ENCODE peak calls at places on chromosomes 6 and 20, in eight cellular contexts. One of them, this sample, is unnamed.

GRCh38 chr6:157253699-157254098 is 69.6 kb downstream of the TMEM242 start:
- DNase-seq in tibial nerve: no peak
- DNase-seq in stomach: no peak
- DNase-seq in A549: no peak
- DNase-seq in lower leg skin: no peak
- DNase-seq in adrenal gland: no peak
- DNase-seq in upper lobe of left lung: no peak
- DNase-seq in heart left ventricle: no peak
- DNase-seq in this sample: no peak

GRCh38 chr6:152697634-152698033 is at the start of gene MYCT1:
- DNase-seq in tibial nerve: no peak
- DNase-seq in stomach: no peak
- DNase-seq in A549: no peak
- DNase-seq in lower leg skin: no peak
- DNase-seq in adrenal gland: no peak
- DNase-seq in upper lobe of left lung: no peak
- DNase-seq in heart left ventricle: no peak
- DNase-seq in this sample: no peak

GRCh38 chr20:53623454-53624206 is 30.0 kb upstream of the ZNF217 start:
- DNase-seq in tibial nerve: peak; percentile 76
- DNase-seq in stomach: peak; percentile 63
- DNase-seq in A549: peak; percentile 88
- DNase-seq in lower leg skin: peak; percentile 93
- DNase-seq in adrenal gland: peak; percentile 90
- DNase-seq in upper lobe of left lung: peak; percentile 69
- DNase-seq in heart left ventricle: peak; percentile 76
- DNase-seq in this sample: peak; percentile 81

GRCh38 chr6:13724174-13724573 is 12.5 kb upstream of the RANBP9 start:
- DNase-seq in tibial nerve: no peak
- DNase-seq in stomach: no peak
- DNase-seq in A549: peak; percentile 60
- DNase-seq in lower leg skin: no peak
- DNase-seq in adrenal gland: no peak
- DNase-seq in upper lobe of left lung: no peak
- DNase-seq in heart left ventricle: no peak
- DNase-seq in this sample: no peak

GRCh38 chr6:132812756-132813172 is 1.6 kb upstream of the RPS12 start:
- DNase-seq in tibial nerve: no peak
- DNase-seq in stomach: no peak
- DNase-seq in A549: no peak
- DNase-seq in lower leg skin: no peak
- DNase-seq in adrenal gland: no peak
- DNase-seq in upper lobe of left lung: no peak
- DNase-seq in heart left ventricle: no peak
- DNase-seq in this sample: no peak

GRCh38 chr6:111534366-111534765 is 51.3 kb upstream of the REV3L start:
- DNase-seq in tibial nerve: peak; percentile 53
- DNase-seq in stomach: peak; percentile 92
- DNase-seq in A549: peak; percentile 7
- DNase-seq in lower leg skin: no peak
- DNase-seq in adrenal gland: peak; percentile 78
- DNase-seq in upper lobe of left lung: peak; percentile 65
- DNase-seq in heart left ventricle: peak; percentile 87
- DNase-seq in this sample: peak; percentile 74

GRCh38 chr6:126344181-126344580 is 4.3 kb downstream of the CENPW start:
- DNase-seq in tibial nerve: no peak
- DNase-seq in stomach: no peak
- DNase-seq in A549: no peak
- DNase-seq in lower leg skin: no peak
- DNase-seq in adrenal gland: no peak
- DNase-seq in upper lobe of left lung: no peak
- DNase-seq in heart left ventricle: no peak
- DNase-seq in this sample: no peak

GRCh38 chr6:17349437-17349836 is 44.0 kb upstream of the CAP2 start:
- DNase-seq in tibial nerve: no peak
- DNase-seq in stomach: no peak
- DNase-seq in A549: peak; percentile 40
- DNase-seq in lower leg skin: no peak
- DNase-seq in adrenal gland: no peak
- DNase-seq in upper lobe of left lung: no peak
- DNase-seq in heart left ventricle: no peak
- DNase-seq in this sample: no peak

GRCh38 chr6:25893778-25894177 is 19.7 kb upstream of the SLC17A3 start:
- DNase-seq in tibial nerve: no peak
- DNase-seq in stomach: no peak
- DNase-seq in A549: no peak
- DNase-seq in lower leg skin: no peak
- DNase-seq in adrenal gland: no peak
- DNase-seq in upper lobe of left lung: no peak
- DNase-seq in heart left ventricle: no peak
- DNase-seq in this sample: no peak

GRCh38 chr6:79094938-79095337 is 16.9 kb upstream of the PHIP start:
- DNase-seq in tibial nerve: no peak
- DNase-seq in stomach: no peak
- DNase-seq in A549: no peak
- DNase-seq in lower leg skin: no peak
- DNase-seq in adrenal gland: no peak
- DNase-seq in upper lobe of left lung: no peak
- DNase-seq in heart left ventricle: no peak
- DNase-seq in this sample: no peak

DNA sequence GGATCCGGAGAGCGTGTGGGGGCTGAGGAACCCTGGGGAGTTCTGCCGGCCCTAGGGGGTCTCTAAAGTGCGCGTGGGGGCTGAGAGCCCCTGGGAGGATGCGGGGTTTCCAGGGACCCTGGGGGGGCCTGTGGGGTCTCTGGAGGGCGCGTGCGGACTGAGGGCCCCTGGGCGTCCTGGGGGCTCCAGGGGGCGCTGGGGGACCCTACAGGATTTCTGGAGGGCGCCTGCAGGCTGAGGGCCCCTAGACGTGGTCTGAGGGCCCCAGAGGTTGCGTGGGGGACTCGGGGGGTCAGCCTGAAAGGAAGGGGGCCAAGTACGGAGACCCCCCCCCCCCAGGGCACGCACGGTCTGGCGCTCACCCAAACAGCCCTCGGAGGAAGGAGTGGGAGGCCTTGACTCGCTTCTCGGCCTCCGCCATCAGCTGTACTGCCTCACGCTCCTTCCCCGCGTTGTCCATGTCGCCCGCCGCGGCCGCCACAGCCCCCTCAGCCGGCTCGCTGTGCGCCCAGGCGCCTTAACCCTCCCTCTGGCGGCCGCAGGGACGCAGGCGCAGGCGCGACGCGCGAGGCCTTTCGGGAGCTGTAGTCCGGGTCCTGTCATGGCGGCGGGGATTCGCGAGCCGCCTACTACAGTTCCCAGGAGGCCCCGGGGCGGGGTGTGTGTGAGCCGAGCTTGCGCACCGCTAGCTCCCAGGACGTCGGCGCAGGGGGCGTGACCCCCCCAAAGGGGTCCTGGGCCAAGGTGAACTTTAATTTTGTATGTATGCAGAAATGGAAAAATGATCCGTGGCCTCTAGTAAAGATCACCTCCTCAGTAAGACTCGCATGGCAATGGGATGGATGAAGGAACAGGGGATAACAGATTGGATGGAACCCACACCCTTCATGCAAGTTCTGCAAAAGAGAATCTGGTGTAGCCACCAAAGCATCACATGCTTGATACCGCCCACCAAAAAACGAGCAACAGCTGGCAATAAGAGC is at the start of gene NAPB:
- DNase-seq in tibial nerve: peak; percentile 87
- DNase-seq in stomach: peak; percentile 94
- DNase-seq in A549: peak; percentile 94
- DNase-seq in lower leg skin: peak; percentile 98
- DNase-seq in adrenal gland: peak; percentile 95
- DNase-seq in upper lobe of left lung: peak; percentile 97
- DNase-seq in heart left ventricle: peak; percentile 98
- DNase-seq in this sample: peak; percentile 92
- TF ChIP-seq CTCF in tibial nerve: peak; percentile 45
- TF ChIP-seq CTCF in stomach: no peak
- TF ChIP-seq CTCF in A549: peak; percentile 9
- TF ChIP-seq CTCF in lower leg skin: no peak
- TF ChIP-seq CTCF in adrenal gland: peak; percentile 55
- TF ChIP-seq CTCF in upper lobe of left lung: peak; percentile 96
- TF ChIP-seq CTCF in heart left ventricle: peak; percentile 62
- TF ChIP-seq CTCF in this sample: peak; percentile 20

GRCh38 chr20:366719-367485 is 13.7 kb upstream of the TRIB3 start:
- DNase-seq in tibial nerve: no peak
- DNase-seq in stomach: no peak
- DNase-seq in A549: no peak
- DNase-seq in lower leg skin: no peak
- DNase-seq in adrenal gland: no peak
- DNase-seq in upper lobe of left lung: no peak
- DNase-seq in heart left ventricle: no peak
- DNase-seq in this sample: no peak
- H3K4me3 ChIP-seq in tibial nerve: no peak overlapping the region
- H3K4me3 ChIP-seq in stomach: no peak overlapping the region
- H3K4me3 ChIP-seq in A549: no peak overlapping the region
- H3K4me3 ChIP-seq in lower leg skin: no peak overlapping the region
- H3K4me3 ChIP-seq in adrenal gland: no peak overlapping the region
- H3K4me3 ChIP-seq in upper lobe of left lung: no peak overlapping the region
- H3K4me3 ChIP-seq in heart left ventricle: no peak overlapping the region
- H3K4me3 ChIP-seq in this sample: no peak overlapping the region

DNA sequence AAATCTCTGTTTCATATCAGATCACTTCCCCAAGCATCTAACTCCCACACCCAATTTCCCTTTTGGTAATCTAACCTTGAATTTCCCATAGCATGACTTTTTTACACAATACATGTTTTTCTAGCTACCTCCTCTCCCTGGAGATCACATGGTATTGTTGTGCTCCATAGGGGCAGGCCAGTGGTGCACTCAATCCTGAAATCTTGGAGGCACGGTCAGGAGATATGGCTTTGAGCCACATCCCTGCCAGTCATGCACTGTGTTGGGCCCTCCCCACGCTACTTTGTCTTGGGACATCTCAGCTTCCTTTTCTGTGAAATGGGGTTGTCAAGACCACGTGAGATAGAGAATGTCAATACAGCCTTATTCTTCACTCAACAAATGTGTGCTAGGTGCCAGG is 36.7 kb upstream of the NNAT start:
- DNase-seq in tibial nerve: no peak
- DNase-seq in stomach: no peak
- DNase-seq in A549: no peak
- DNase-seq in lower leg skin: peak; percentile 10
- DNase-seq in adrenal gland: no peak
- DNase-seq in upper lobe of left lung: no peak
- DNase-seq in heart left ventricle: no peak
- DNase-seq in this sample: no peak
- TF ChIP-seq POLR2A in tibial nerve: no peak
- TF ChIP-seq POLR2A in stomach: no peak
- TF ChIP-seq POLR2A in A549: no peak
- TF ChIP-seq POLR2A in lower leg skin: no peak
- TF ChIP-seq POLR2A in adrenal gland: no peak
- TF ChIP-seq POLR2A in upper lobe of left lung: no peak
- TF ChIP-seq POLR2A in heart left ventricle: no peak
- TF ChIP-seq POLR2A in this sample: no peak

DNA sequence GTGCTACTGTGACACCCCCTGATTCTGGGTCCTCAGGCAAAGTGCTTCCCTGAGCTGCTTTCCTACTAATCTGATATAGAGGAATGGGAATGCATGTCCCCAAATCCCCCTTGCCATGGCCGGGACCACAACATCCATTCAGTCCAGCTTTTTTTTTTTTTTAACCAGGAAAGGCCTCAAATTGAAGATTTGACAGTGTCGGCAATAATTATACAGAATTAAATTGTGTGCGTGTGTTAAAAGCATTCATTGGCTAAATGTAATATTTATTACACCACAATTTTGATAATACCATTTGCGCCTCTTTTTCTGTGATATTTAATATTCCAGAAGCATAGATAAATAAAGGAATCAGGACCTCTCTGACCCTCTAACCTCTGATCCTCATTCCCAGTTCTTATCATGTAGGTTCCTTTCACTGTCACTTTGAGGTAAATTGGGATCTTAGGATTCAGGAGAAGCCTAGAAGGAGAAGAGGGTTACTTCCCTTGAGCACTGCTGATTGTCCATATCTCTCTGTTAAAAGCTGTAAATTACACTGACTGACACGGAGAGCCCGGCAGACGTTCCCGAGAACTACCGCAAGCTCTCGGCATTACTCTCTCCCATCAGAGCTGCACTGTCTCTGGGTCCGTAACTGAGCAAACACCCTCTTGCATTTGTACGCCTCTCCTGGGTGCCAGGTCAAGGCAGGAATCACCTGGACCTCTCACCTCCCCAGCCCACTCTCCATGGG is 29.3 kb upstream of the MAFB start:
- DNase-seq in tibial nerve: no peak
- DNase-seq in stomach: no peak
- DNase-seq in A549: no peak
- DNase-seq in lower leg skin: no peak
- DNase-seq in adrenal gland: no peak
- DNase-seq in upper lobe of left lung: no peak
- DNase-seq in heart left ventricle: no peak
- DNase-seq in this sample: no peak
- TF ChIP-seq CTCF in tibial nerve: no peak
- TF ChIP-seq CTCF in stomach: no peak
- TF ChIP-seq CTCF in A549: no peak
- TF ChIP-seq CTCF in lower leg skin: no peak
- TF ChIP-seq CTCF in adrenal gland: no peak
- TF ChIP-seq CTCF in upper lobe of left lung: no peak
- TF ChIP-seq CTCF in heart left ventricle: no peak
- TF ChIP-seq CTCF in this sample: no peak

GRCh38 chr6:108621117-108621516 is 60.4 kb downstream of the FOXO3 start:
- DNase-seq in tibial nerve: no peak
- DNase-seq in stomach: peak; percentile 41
- DNase-seq in A549: no peak
- DNase-seq in lower leg skin: no peak
- DNase-seq in adrenal gland: peak; percentile 56
- DNase-seq in upper lobe of left lung: peak; percentile 48
- DNase-seq in heart left ventricle: no peak
- DNase-seq in this sample: peak; percentile 17
- H3K4me3 ChIP-seq in tibial nerve: no peak overlapping the region
- H3K4me3 ChIP-seq in stomach: no peak overlapping the region
- H3K4me3 ChIP-seq in A549: no peak overlapping the region
- H3K4me3 ChIP-seq in lower leg skin: no peak overlapping the region
- H3K4me3 ChIP-seq in adrenal gland: no peak overlapping the region
- H3K4me3 ChIP-seq in upper lobe of left lung: no peak overlapping the region
- H3K4me3 ChIP-seq in heart left ventricle: no peak overlapping the region
- H3K4me3 ChIP-seq in this sample: no peak overlapping the region

GRCh38 chr6:30882764-30883475 is 1.4 kb upstream of the DDR1 start:
- DNase-seq in tibial nerve: no peak
- DNase-seq in stomach: peak; percentile 88
- DNase-seq in A549: peak; percentile 21
- DNase-seq in lower leg skin: peak; percentile 91
- DNase-seq in adrenal gland: peak; percentile 61
- DNase-seq in upper lobe of left lung: peak; percentile 91
- DNase-seq in heart left ventricle: no peak
- DNase-seq in this sample: peak; percentile 91
- TF ChIP-seq POLR2A in tibial nerve: no peak
- TF ChIP-seq POLR2A in stomach: no peak
- TF ChIP-seq POLR2A in A549: no peak
- TF ChIP-seq POLR2A in lower leg skin: no peak
- TF ChIP-seq POLR2A in adrenal gland: no peak
- TF ChIP-seq POLR2A in upper lobe of left lung: peak; percentile 39
- TF ChIP-seq POLR2A in heart left ventricle: no peak
- TF ChIP-seq POLR2A in this sample: no peak

DNA sequence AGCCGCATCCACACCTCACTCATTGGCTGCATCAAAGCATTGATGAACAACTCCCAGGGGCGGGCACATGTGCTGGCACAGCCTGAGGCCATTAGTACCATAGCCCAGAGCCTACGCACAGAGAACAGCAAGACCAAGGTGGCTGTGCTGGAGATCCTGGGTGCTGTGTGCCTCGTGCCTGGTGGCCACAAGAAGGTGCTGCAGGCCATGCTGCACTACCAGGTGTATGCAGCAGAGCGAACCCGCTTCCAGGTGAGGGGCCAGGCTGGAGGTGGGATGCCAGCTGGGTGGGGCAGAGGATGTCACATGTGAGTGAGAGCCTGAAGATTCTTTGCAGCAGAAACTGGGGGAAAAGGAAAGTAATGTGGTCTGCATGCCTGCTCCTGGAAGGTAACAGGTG is 66.7 kb downstream of the MOCS1 start:
- DNase-seq in tibial nerve: no peak
- DNase-seq in stomach: no peak
- DNase-seq in A549: no peak
- DNase-seq in lower leg skin: no peak
- DNase-seq in adrenal gland: no peak
- DNase-seq in upper lobe of left lung: no peak
- DNase-seq in heart left ventricle: no peak
- DNase-seq in this sample: no peak
- TF ChIP-seq CTCF in tibial nerve: no peak
- TF ChIP-seq CTCF in stomach: no peak
- TF ChIP-seq CTCF in A549: no peak
- TF ChIP-seq CTCF in lower leg skin: no peak
- TF ChIP-seq CTCF in adrenal gland: no peak
- TF ChIP-seq CTCF in upper lobe of left lung: no peak
- TF ChIP-seq CTCF in heart left ventricle: no peak
- TF ChIP-seq CTCF in this sample: no peak

This sample was measured in thyroid gland.